ENCODE peak calls at places on chromosomes 7 and 10, in five cellular contexts. R is A549, Z is HepG2, N is GM12878, P is K562. L is an unnamed sample.

GRCh38 chr7:133511708-133512107 is 258.8 kb downstream of the EXOC4 start:
- DNase-seq in R (no peak), Z (no peak), N (no peak), P (no peak), L (no peak)

GRCh38 chr10:61404771-61405170 is 48.4 kb downstream of the TMEM26 start:
- DNase-seq in R (no peak), Z (no peak), N (no peak), P (no peak), L (no peak)

GRCh38 chr7:22853674-22854157 is 31.1 kb upstream of the TOMM7 start:
- DNase-seq in R (peak; percentile 63), Z (no peak), N (no peak), P (peak; percentile 71), L (peak; percentile 70)

GRCh38 chr7:16130127-16131110 is 290.9 kb downstream of the CRPPA start:
- DNase-seq in R (no peak), Z (no peak), N (no peak), P (no peak), L (no peak)

GRCh38 chr7:80481196-80481884 is 30.5 kb downstream of the GNAT3 start:
- DNase-seq in R (no peak), Z (no peak), N (no peak), P (no peak), L (peak; percentile 78)

GRCh38 chr10:113347508-113347907 is 205.3 kb upstream of the HABP2 start:
- DNase-seq in R (no peak), Z (no peak), N (no peak), P (no peak), L (no peak)

GRCh38 chr7:81110673-81111072 is 191.8 kb upstream of the SEMA3C start:
- DNase-seq in R (no peak), Z (no peak), N (no peak), P (no peak), L (no peak)

GRCh38 chr7:138248609-138249008 is 172.3 kb downstream of the AKR1D1 start:
- DNase-seq in R (no peak), Z (no peak), N (no peak), P (no peak), L (no peak)

GRCh38 chr10:93077860-93078337 is 4.2 kb downstream of the CYP26A1 start:
- DNase-seq in R (no peak), Z (no peak), N (no peak), P (peak; percentile 78), L (no peak)

GRCh38 chr10:58998924-58999713 is 177.3 kb upstream of the PHYHIPL start:
- DNase-seq in R (no peak), Z (no peak), N (no peak), P (no peak), L (no peak)

GRCh38 chr7:74502216-74502891 is 48.6 kb downstream of the GTF2IRD1 start:
- DNase-seq in R (no peak), Z (no peak), N (no peak), P (no peak), L (no peak)

GRCh38 chr7:42672339-42672990 is 239.4 kb downstream of the C7orf25 start:
- DNase-seq in R (no peak), Z (no peak), N (no peak), P (no peak), L (no peak)

GRCh38 chr7:79513271-79513670 is 59.8 kb upstream of the MAGI2 start:
- DNase-seq in R (no peak), Z (no peak), N (no peak), P (no peak), L (no peak)

GRCh38 chr10:11724938-11725776 is 17.0 kb upstream of the ECHDC3 start:
- DNase-seq in R (peak; percentile 71), Z (peak; percentile 80), N (peak; percentile 60), P (peak; percentile 81), L (peak; percentile 60)

GRCh38 chr10:63383141-63383540 is 82.6 kb downstream of the JMJD1C start:
- DNase-seq in R (no peak), Z (no peak), N (no peak), P (no peak), L (no peak)

GRCh38 chr10:73810735-73811465 is 498 bp downstream of the NDST2 start:
- DNase-seq in R (peak; percentile 58), Z (no peak), N (no peak), P (peak; percentile 65), L (peak; percentile 66)

GRCh38 chr7:28042721-28043120 is 137.9 kb downstream of the JAZF1 start:
- DNase-seq in R (no peak), Z (no peak), N (no peak), P (no peak), L (no peak)

GRCh38 chr10:12594448-12594944 is 245.1 kb downstream of the CAMK1D start:
- DNase-seq in R (no peak), Z (no peak), N (no peak), P (no peak), L (no peak)

GRCh38 chr10:76433161-76434005 is 1002.0 kb downstream of the LRMDA start:
- DNase-seq in R (no peak), Z (peak; percentile 9), N (no peak), P (no peak), L (no peak)

GRCh38 chr7:150900675-150901074 is 48.4 kb downstream of the AOC1 start:
- DNase-seq in R (no peak), Z (no peak), N (no peak), P (no peak), L (no peak)

GRCh38 chr10:92732958-92733357 is 43.2 kb downstream of the HHEX start:
- DNase-seq in R (no peak), Z (no peak), N (no peak), P (no peak), L (no peak)

GRCh38 chr10:75967491-75967890 is 536.1 kb downstream of the LRMDA start:
- DNase-seq in R (no peak), Z (no peak), N (no peak), P (no peak), L (peak; percentile 48)

GRCh38 chr7:100099452-100099851 is 1.7 kb downstream of the MCM7 start:
- DNase-seq in R (no peak), Z (no peak), N (no peak), P (no peak), L (no peak)

GRCh38 chr10:7950981-7951847 is 103.3 kb upstream of the GATA3 start:
- DNase-seq in R (no peak), Z (peak; percentile 37), N (no peak), P (no peak), L (no peak)

GRCh38 chr7:51428226-51428887 is 111.7 kb upstream of the COBL start:
- DNase-seq in R (no peak), Z (no peak), N (no peak), P (peak; percentile 29), L (peak; percentile 61)

GRCh38 chr7:33195264-33195663 is 65.9 kb downstream of the BBS9 start:
- DNase-seq in R (no peak), Z (no peak), N (no peak), P (no peak), L (no peak)

GRCh38 chr7:2757904-2758672 is 70.1 kb downstream of the AMZ1 start:
- DNase-seq in R (peak; percentile 72), Z (peak; percentile 90), N (peak; percentile 78), P (peak; percentile 94), L (no peak)

GRCh38 chr7:11636274-11636673 is 195.7 kb downstream of the THSD7A start:
- DNase-seq in R (no peak), Z (no peak), N (no peak), P (no peak), L (peak; percentile 27)

GRCh38 chr7:25720427-25720826 is 431.6 kb upstream of the NFE2L3 start:
- DNase-seq in R (peak; percentile 17), Z (no peak), N (no peak), P (peak; percentile 20), L (peak; percentile 58)

GRCh38 chr10:79274279-79275104 is 72.8 kb upstream of the PPIF start:
- DNase-seq in R (no peak), Z (no peak), N (no peak), P (no peak), L (no peak)

GRCh38 chr7:25758559-25758958 is 393.4 kb upstream of the NFE2L3 start:
- DNase-seq in R (no peak), Z (no peak), N (no peak), P (no peak), L (no peak)

GRCh38 chr7:143975617-143976016 is 21.0 kb downstream of the OR2F1 start:
- DNase-seq in R (peak; percentile 9), Z (peak; percentile 63), N (no peak), P (peak; percentile 60), L (peak; percentile 73)
- TF ChIP-seq JUNB in R (no peak), Z (no peak), N (no peak), P (no peak), L (no peak)

DNA sequence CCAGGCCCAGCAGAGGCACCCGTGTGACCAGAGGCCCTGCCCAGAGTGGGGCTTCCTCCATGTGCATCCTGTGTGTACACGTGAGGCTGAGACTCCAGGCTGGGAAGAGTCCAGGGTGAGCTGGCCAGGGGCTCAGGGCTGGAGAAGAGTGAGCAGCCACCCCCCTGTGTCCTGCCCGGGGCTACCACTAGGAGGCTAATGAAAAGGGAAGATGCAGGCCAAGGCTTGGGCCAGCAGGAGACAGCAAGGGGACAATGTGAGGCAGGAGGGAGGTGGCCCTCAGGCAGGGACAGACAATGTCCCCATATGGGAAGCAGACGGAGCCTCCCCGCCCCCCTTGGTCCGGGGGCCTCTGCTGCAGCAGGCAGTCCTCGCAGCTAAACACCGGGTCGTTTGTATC is 102.0 kb downstream of the HIF1AN start:
- DNase-seq in R (peak; percentile 67), Z (peak; percentile 35), N (no peak), P (peak; percentile 42), L (peak; percentile 88)
- TF ChIP-seq CTCF in R (peak; percentile 41), Z (peak; percentile 58), N (peak; percentile 46), P (peak; percentile 65), L (peak; percentile 84)

GRCh38 chr7:116671111-116671510 is 885 bp upstream of the MET start:
- DNase-seq in R (no peak), Z (no peak), N (no peak), P (no peak), L (no peak)
- H3K4me3 ChIP-seq in R (peak overlapping the region; percentile 94), Z (peak overlapping the region; percentile 68), N (no peak overlapping the region), P (no peak overlapping the region), L (peak overlapping the region; percentile 78)

DNA sequence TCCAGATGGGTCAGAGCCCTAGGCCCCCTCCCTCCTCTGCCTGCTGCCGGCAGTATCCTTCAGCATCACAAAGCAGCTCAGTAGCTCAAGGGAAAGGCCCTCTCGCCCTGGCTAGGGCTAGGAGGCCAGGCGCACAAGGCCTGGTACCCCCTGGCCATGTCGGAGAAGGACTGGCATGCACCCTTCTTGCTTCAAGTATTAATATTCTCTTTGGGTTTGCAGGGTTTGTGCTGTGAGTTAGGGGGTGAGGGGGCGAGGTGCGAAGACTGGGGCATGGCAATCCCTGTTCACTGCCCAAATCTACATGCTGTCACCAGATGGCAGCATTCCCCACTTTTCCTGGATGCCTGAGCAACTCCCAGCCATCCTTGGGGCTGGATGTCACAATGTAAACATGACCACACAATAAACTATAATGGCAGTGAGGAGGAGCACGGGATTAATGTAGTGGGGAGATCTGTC is 105.2 kb downstream of the NEURL1 start:
- DNase-seq in R (peak; percentile 95), Z (peak; percentile 72), N (no peak), P (peak; percentile 70), L (peak; percentile 80)
- TF ChIP-seq JUNB in R (no peak), Z (no peak), N (no peak), P (no peak), L (no peak)

GRCh38 chr7:123625254-123625653 is 23.6 kb downstream of the ASB15 start:
- DNase-seq in R (no peak), Z (no peak), N (no peak), P (no peak), L (no peak)

GRCh38 chr7:123621707-123622106 is 20.1 kb downstream of the ASB15 start:
- DNase-seq in R (no peak), Z (no peak), N (no peak), P (no peak), L (no peak)

GRCh38 chr7:123627859-123628258 is 26.2 kb downstream of the ASB15 start:
- DNase-seq in R (no peak), Z (no peak), N (no peak), P (no peak), L (no peak)

GRCh38 chr7:123622660-123623386 is 21.2 kb downstream of the ASB15 start:
- DNase-seq in R (no peak), Z (peak; percentile 64), N (no peak), P (no peak), L (no peak)

GRCh38 chr7:123624527-123625183 is 23.0 kb downstream of the ASB15 start:
- DNase-seq in R (peak; percentile 48), Z (peak; percentile 47), N (peak; percentile 25), P (peak; percentile 93), L (peak; percentile 80)
- TF ChIP-seq CTCF in R (peak; percentile 44), Z (peak; percentile 81), N (peak; percentile 91), P (peak; percentile 99), L (peak; percentile 77)